ENCODE peak calls at places on chromosomes 2 and 18, in five cellular contexts. Z is HepG2, K is HCT116, S is K562, W is GM12878. G is an unnamed sample.

GRCh38 chr2:43312751-43313641 is 86.6 kb upstream of the ZFP36L2 start:
- DNase-seq in Z (no peak), K (no peak), S (no peak), W (no peak), G (no peak)

GRCh38 chr2:215920244-215921100 is 92.9 kb downstream of the MREG start:
- DNase-seq in Z (peak; percentile 81), K (peak; percentile 65), S (peak; percentile 39), W (no peak), G (peak; percentile 81)

GRCh38 chr18:63342206-63342605 is 22.6 kb upstream of the BCL2 start:
- DNase-seq in Z (no peak), K (no peak), S (peak; percentile 38), W (no peak), G (peak; percentile 64)

GRCh38 chr2:70985956-70986355 is 7.5 kb downstream of the ANKRD53 start:
- DNase-seq in Z (no peak), K (no peak), S (no peak), W (no peak), G (no peak)

GRCh38 chr2:147631294-147631693 is 213.5 kb upstream of the ACVR2A start:
- DNase-seq in Z (no peak), K (no peak), S (no peak), W (no peak), G (no peak)

GRCh38 chr2:152167070-152167469 is 8.5 kb downstream of the STAM2 start:
- DNase-seq in Z (no peak), K (no peak), S (no peak), W (no peak), G (no peak)

GRCh38 chr2:225288986-225289385 is 110.5 kb upstream of the NYAP2 start:
- DNase-seq in Z (no peak), K (no peak), S (no peak), W (no peak), G (no peak)

GRCh38 chr2:186641807-186642321 is 52.0 kb upstream of the FAM171B start:
- DNase-seq in Z (peak; percentile 75), K (peak; percentile 50), S (no peak), W (peak; percentile 21), G (peak; percentile 79)

GRCh38 chr2:191144217-191144616 is 6.6 kb downstream of the STAT4 start:
- DNase-seq in Z (no peak), K (no peak), S (no peak), W (no peak), G (no peak)

GRCh38 chr2:157420771-157421323 is 23.0 kb downstream of the CYTIP start:
- DNase-seq in Z (no peak), K (no peak), S (no peak), W (no peak), G (peak; percentile 51)

GRCh38 chr2:32006992-32007391 is 3.8 kb downstream of the MEMO1 start:
- DNase-seq in Z (peak; percentile 50), K (no peak), S (no peak), W (no peak), G (no peak)

GRCh38 chr2:200406379-200406778 is 99.9 kb downstream of the SPATS2L start:
- DNase-seq in Z (peak; percentile 38), K (no peak), S (no peak), W (no peak), G (no peak)

GRCh38 chr2:42639340-42640077 is 71.1 kb downstream of the MTA3 start:
- DNase-seq in Z (peak; percentile 15), K (no peak), S (no peak), W (no peak), G (no peak)

GRCh38 chr2:20585351-20585709 is 65.6 kb downstream of the HS1BP3 start:
- DNase-seq in Z (peak; percentile 98), K (no peak), S (no peak), W (no peak), G (no peak)

DNA sequence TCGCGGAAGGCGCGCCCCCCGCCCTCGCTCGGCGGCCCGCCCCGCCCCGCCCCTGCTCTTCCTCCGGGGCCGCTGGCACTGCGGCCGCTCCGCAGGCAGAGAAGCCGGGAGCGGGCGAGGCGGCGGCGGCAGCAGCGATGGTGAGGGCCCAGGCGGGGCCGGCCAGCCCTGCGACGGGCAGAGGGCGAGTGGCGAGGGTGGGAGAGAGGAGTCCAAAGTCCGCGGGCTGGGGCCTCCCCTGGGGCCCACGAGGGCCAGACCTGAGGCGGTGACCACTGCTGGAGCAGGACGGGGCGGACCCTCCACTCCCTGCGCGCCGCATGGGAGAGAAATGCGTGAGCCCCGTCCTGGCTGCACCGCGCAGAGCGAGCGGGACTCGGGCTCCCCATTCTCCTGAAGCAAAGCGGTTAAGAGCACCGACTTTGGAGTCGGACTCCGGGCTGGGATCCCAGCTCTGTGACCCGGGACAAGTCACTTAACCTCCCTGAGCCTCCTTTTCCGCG is at the start of gene VAMP5:
- DNase-seq in Z (peak; percentile 79), K (no peak), S (no peak), W (no peak), G (no peak)
- TF ChIP-seq POLR2A in Z (no peak), K (no peak), S (no peak), W (peak; percentile 70), G (no peak)

GRCh38 chr2:217060951-217061547 is 201.2 kb upstream of the TNP1 start:
- DNase-seq in Z (no peak), K (no peak), S (no peak), W (no peak), G (no peak)

GRCh38 chr2:217057773-217058172 is 197.9 kb upstream of the TNP1 start:
- DNase-seq in Z (no peak), K (no peak), S (no peak), W (no peak), G (no peak)

GRCh38 chr2:217060516-217060915 is 200.7 kb upstream of the TNP1 start:
- DNase-seq in Z (no peak), K (no peak), S (no peak), W (no peak), G (no peak)

GRCh38 chr2:217061916-217062315 is 202.1 kb upstream of the TNP1 start:
- DNase-seq in Z (no peak), K (no peak), S (no peak), W (no peak), G (no peak)

DNA sequence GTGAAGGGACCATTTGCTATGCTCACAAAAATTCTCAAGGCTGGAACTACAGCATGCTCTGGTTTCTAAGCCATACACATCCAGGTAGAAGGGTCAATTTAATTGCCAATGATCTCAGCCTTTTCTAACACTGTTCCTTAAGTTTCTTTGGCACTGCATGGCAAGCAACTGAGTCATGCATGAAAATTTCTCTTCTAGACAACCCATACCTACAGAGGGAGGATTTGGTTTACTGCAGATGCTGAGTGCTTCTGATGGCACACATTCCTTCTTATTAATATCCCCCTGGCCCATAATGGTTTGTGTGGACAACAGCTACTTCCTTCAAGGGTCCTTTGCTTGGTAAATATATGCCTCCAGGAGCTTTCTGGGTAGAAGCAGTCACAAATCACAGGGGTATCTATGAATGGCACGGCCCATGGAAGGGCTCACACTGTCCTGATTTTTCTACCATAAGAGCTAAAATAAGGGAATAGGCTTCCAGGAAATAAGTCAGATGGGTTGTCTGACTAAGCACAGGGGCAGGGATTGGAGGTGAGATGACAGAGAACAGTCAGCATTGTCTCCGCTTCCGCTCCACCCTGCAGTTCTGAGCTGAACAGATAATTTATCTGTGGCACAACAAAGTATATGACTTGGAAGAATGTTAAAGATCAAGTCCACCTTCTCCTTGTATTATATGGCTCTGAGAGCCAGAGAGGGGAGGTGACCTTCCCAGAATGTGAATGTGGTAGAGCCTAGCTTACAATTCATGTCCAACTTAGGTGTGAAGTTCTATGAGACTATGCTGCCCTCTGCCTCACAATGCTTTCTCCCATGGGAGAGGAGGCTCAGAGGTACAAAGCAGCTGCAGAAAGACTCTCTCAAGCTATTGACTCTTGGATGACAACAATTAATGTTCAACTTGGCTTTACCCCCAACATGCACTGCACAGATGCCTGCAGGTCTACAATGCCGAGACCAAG is 199.2 kb upstream of the TNP1 start:
- DNase-seq in Z (no peak), K (no peak), S (peak; percentile 11), W (no peak), G (no peak)
- TF ChIP-seq REST in Z (no peak), K (no peak), S (no peak), W (no peak), G (no peak)

GRCh38 chr2:102737435-102737834 is 24.4 kb upstream of the TMEM182 start:
- DNase-seq in Z (no peak), K (no peak), S (no peak), W (no peak), G (no peak)

GRCh38 chr2:102736174-102736606 is 25.6 kb upstream of the TMEM182 start:
- DNase-seq in Z (peak; percentile 29), K (no peak), S (peak; percentile 52), W (no peak), G (peak; percentile 22)

GRCh38 chr2:102736607-102737409 is 25.0 kb upstream of the TMEM182 start:
- DNase-seq in Z (peak; percentile 80), K (peak; percentile 47), S (peak; percentile 96), W (no peak), G (peak; percentile 68)

GRCh38 chr2:102735431-102736130 is 26.2 kb upstream of the TMEM182 start:
- DNase-seq in Z (peak; percentile 57), K (no peak), S (no peak), W (no peak), G (no peak)
- TF ChIP-seq POLR2A in Z (no peak), K (no peak), S (no peak), W (no peak), G (no peak)

GRCh38 chr18:3679254-3679653 is 229.3 kb downstream of the TGIF1 start:
- DNase-seq in Z (no peak), K (no peak), S (no peak), W (no peak), G (no peak)

GRCh38 chr18:3675994-3676393 is 226.0 kb downstream of the TGIF1 start:
- DNase-seq in Z (no peak), K (no peak), S (no peak), W (no peak), G (no peak)

GRCh38 chr18:3671181-3671580 is 221.2 kb downstream of the TGIF1 start:
- DNase-seq in Z (no peak), K (no peak), S (no peak), W (no peak), G (peak; percentile 81)

DNA sequence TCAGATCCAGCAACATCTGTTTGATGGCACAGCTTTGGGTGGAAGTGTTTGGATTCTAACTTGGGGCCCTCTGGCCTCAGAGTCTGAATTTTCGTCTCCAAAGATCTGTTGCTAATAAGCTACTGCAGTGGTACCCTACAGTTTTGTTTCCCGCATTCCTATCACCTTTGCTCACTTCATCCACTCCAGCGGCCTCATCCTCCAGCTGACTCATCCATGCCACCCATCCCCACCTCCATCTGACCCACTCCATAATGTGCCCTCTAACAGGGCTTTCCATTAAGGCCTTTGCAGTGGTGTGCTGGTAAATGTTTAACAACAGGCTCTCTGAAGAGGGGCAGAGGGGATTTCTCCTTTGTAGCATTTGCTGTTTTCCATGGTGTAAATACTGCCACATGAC is 225.5 kb downstream of the TGIF1 start:
- DNase-seq in Z (peak; percentile 50), K (no peak), S (no peak), W (no peak), G (peak; percentile 55)
- TF ChIP-seq REST in Z (no peak), K (no peak), S (no peak), W (no peak), G (no peak)

G was measured in A549.